ENCODE peak calls at places on chromosome 15, in ten cellular contexts. One of them, this sample, is unnamed. For H3K27me3, the result is how much of the 10 kb centered on the place peaks cover.

GRCh38 chr15:62857411-62857853 is 185.1 kb upstream of the TPM1 start:
- DNase-seq in HCT116: no peak
- DNase-seq in endothelial cell of umbilical vein: no peak
- DNase-seq in NT2/D1: no peak
- DNase-seq in SK-N-SH: no peak
- DNase-seq in HepG2: no peak
- DNase-seq in mammary epithelial cell: peak
- DNase-seq in GM12878: no peak
- DNase-seq in MM.1S: peak
- DNase-seq in neural progenitor cell: no peak
- DNase-seq in this sample: no peak

GRCh38 chr15:84736375-84736774 is 12.0 kb upstream of the ZNF592 start:
- DNase-seq in HCT116: no peak
- DNase-seq in endothelial cell of umbilical vein: no peak
- DNase-seq in NT2/D1: no peak
- DNase-seq in SK-N-SH: no peak
- DNase-seq in HepG2: no peak
- DNase-seq in mammary epithelial cell: no peak
- DNase-seq in GM12878: peak
- DNase-seq in MM.1S: peak
- DNase-seq in neural progenitor cell: no peak
- DNase-seq in this sample: no peak

GRCh38 chr15:85408270-85408746 is 27.9 kb downstream of the AKAP13 start:
- DNase-seq in HCT116: no peak
- DNase-seq in endothelial cell of umbilical vein: no peak
- DNase-seq in NT2/D1: no peak
- DNase-seq in SK-N-SH: no peak
- DNase-seq in HepG2: no peak
- DNase-seq in mammary epithelial cell: no peak
- DNase-seq in GM12878: peak
- DNase-seq in MM.1S: peak
- DNase-seq in neural progenitor cell: no peak
- DNase-seq in this sample: no peak

GRCh38 chr15:64251121-64251520 is 88.3 kb upstream of the PPIB start:
- DNase-seq in HCT116: no peak
- DNase-seq in endothelial cell of umbilical vein: no peak
- DNase-seq in NT2/D1: no peak
- DNase-seq in SK-N-SH: no peak
- DNase-seq in HepG2: no peak
- DNase-seq in mammary epithelial cell: no peak
- DNase-seq in GM12878: no peak
- DNase-seq in MM.1S: no peak
- DNase-seq in neural progenitor cell: no peak
- DNase-seq in this sample: peak

GRCh38 chr15:47066386-47066785 is 650.9 kb upstream of the SEMA6D start:
- DNase-seq in HCT116: no peak
- DNase-seq in endothelial cell of umbilical vein: peak
- DNase-seq in NT2/D1: no peak
- DNase-seq in SK-N-SH: no peak
- DNase-seq in HepG2: no peak
- DNase-seq in mammary epithelial cell: no peak
- DNase-seq in GM12878: no peak
- DNase-seq in MM.1S: no peak
- DNase-seq in neural progenitor cell: no peak
- DNase-seq in this sample: no peak

GRCh38 chr15:25172691-25173090 is 217.9 kb downstream of the SNRPN start:
- DNase-seq in HCT116: no peak
- DNase-seq in endothelial cell of umbilical vein: no peak
- DNase-seq in NT2/D1: no peak
- DNase-seq in SK-N-SH: no peak
- DNase-seq in HepG2: no peak
- DNase-seq in mammary epithelial cell: no peak
- DNase-seq in GM12878: no peak
- DNase-seq in MM.1S: no peak
- DNase-seq in neural progenitor cell: no peak
- DNase-seq in this sample: no peak

GRCh38 chr15:72338617-72339321 is 18.8 kb upstream of the CELF6 start:
- DNase-seq in HCT116: no peak
- DNase-seq in endothelial cell of umbilical vein: no peak
- DNase-seq in NT2/D1: no peak
- DNase-seq in SK-N-SH: no peak
- DNase-seq in HepG2: no peak
- DNase-seq in mammary epithelial cell: no peak
- DNase-seq in GM12878: no peak
- DNase-seq in MM.1S: no peak
- DNase-seq in neural progenitor cell: no peak
- DNase-seq in this sample: peak

GRCh38 chr15:55289011-55289572 is 521 bp downstream of the RAB27A start:
- DNase-seq in HCT116: no peak
- DNase-seq in endothelial cell of umbilical vein: peak
- DNase-seq in NT2/D1: no peak
- DNase-seq in SK-N-SH: no peak
- DNase-seq in HepG2: peak
- DNase-seq in mammary epithelial cell: peak
- DNase-seq in GM12878: no peak
- DNase-seq in MM.1S: peak
- DNase-seq in neural progenitor cell: peak
- DNase-seq in this sample: peak

GRCh38 chr15:57747206-57747605 is 40.7 kb downstream of the POLR2M start:
- DNase-seq in HCT116: no peak
- DNase-seq in endothelial cell of umbilical vein: no peak
- DNase-seq in NT2/D1: no peak
- DNase-seq in SK-N-SH: no peak
- DNase-seq in HepG2: no peak
- DNase-seq in mammary epithelial cell: no peak
- DNase-seq in GM12878: no peak
- DNase-seq in MM.1S: no peak
- DNase-seq in neural progenitor cell: no peak
- DNase-seq in this sample: no peak

GRCh38 chr15:60830479-60830878 is 351.5 kb upstream of the ICE2 start:
- DNase-seq in HCT116: no peak
- DNase-seq in endothelial cell of umbilical vein: no peak
- DNase-seq in NT2/D1: no peak
- DNase-seq in SK-N-SH: no peak
- DNase-seq in HepG2: no peak
- DNase-seq in mammary epithelial cell: no peak
- DNase-seq in GM12878: no peak
- DNase-seq in MM.1S: no peak
- DNase-seq in neural progenitor cell: no peak
- DNase-seq in this sample: peak

GRCh38 chr15:47839233-47839867 is 122.0 kb downstream of the SEMA6D start:
- DNase-seq in HCT116: no peak
- DNase-seq in endothelial cell of umbilical vein: no peak
- DNase-seq in NT2/D1: no peak
- DNase-seq in SK-N-SH: no peak
- DNase-seq in HepG2: no peak
- DNase-seq in mammary epithelial cell: no peak
- DNase-seq in GM12878: no peak
- DNase-seq in MM.1S: no peak
- DNase-seq in neural progenitor cell: no peak
- DNase-seq in this sample: no peak

GRCh38 chr15:97683816-97684215 is 276.7 kb upstream of the ARRDC4 start:
- DNase-seq in HCT116: no peak
- DNase-seq in endothelial cell of umbilical vein: no peak
- DNase-seq in NT2/D1: no peak
- DNase-seq in SK-N-SH: no peak
- DNase-seq in HepG2: no peak
- DNase-seq in mammary epithelial cell: no peak
- DNase-seq in GM12878: no peak
- DNase-seq in MM.1S: no peak
- DNase-seq in neural progenitor cell: no peak
- DNase-seq in this sample: no peak

GRCh38 chr15:77421370-77421700 is 647 bp downstream of the HMG20A start:
- DNase-seq in HCT116: no peak
- DNase-seq in endothelial cell of umbilical vein: peak
- DNase-seq in NT2/D1: no peak
- DNase-seq in SK-N-SH: peak
- DNase-seq in HepG2: peak
- DNase-seq in mammary epithelial cell: peak
- DNase-seq in GM12878: no peak
- DNase-seq in MM.1S: peak
- DNase-seq in neural progenitor cell: peak
- DNase-seq in this sample: peak
- H3K9ac ChIP-seq in HCT116: peak
- H3K9ac ChIP-seq in endothelial cell of umbilical vein: peak
- H3K9ac ChIP-seq in NT2/D1: peak
- H3K9ac ChIP-seq in SK-N-SH: peak
- H3K9ac ChIP-seq in HepG2: peak
- H3K9ac ChIP-seq in mammary epithelial cell: peak
- H3K9ac ChIP-seq in GM12878: peak
- H3K9ac ChIP-seq in MM.1S: peak
- H3K9ac ChIP-seq in neural progenitor cell: peak
- H3K9ac ChIP-seq in this sample: peak

DNA sequence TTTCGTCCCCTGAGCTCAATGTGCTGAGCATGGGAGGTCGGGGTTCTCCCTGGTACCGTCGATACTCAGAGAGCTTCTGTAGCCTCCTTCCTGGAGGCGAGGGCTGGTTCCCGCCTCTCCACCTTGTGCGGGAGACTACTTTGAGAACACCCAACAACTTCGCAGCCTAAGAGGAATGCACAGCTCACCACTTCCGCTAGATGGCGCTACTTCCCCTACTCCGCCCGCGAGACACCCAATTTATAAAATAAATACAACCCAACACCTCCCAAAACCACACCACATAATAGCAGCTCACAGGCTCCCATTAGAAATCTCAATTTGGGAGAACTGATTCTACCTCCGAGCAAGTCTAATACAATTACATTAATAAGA is 1.2 kb downstream of the RGMA start:
- DNase-seq in HCT116: peak
- DNase-seq in endothelial cell of umbilical vein: peak
- DNase-seq in NT2/D1: peak
- DNase-seq in SK-N-SH: peak
- DNase-seq in HepG2: peak
- DNase-seq in mammary epithelial cell: peak
- DNase-seq in GM12878: peak
- DNase-seq in MM.1S: peak
- DNase-seq in neural progenitor cell: peak
- DNase-seq in this sample: peak
- H3K27me3 ChIP-seq in HCT116: under half
- H3K27me3 ChIP-seq in endothelial cell of umbilical vein: under half
- H3K27me3 ChIP-seq in NT2/D1: half or more
- H3K27me3 ChIP-seq in SK-N-SH: under half
- H3K27me3 ChIP-seq in HepG2: half or more
- H3K27me3 ChIP-seq in mammary epithelial cell: under half
- H3K27me3 ChIP-seq in GM12878: under half
- H3K27me3 ChIP-seq in MM.1S: under half
- H3K27me3 ChIP-seq in neural progenitor cell: under half
- H3K27me3 ChIP-seq in this sample: under half

DNA sequence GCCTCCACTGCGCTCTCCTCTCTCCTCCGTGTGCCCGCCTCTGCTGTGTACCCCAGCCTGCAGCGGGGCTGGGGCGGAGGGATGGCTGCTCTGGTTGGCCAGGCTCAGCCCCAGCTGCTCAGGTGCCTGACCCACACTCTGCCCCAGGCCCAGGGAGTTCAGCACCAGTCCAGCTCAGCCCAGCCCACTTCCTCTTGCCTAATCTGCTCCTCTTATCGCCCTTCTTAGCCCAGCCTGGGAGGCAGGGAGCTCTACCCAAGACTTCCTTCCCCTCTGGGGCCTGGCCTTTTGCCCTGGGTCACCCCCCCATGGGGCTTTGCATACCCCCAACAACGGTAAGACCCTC is 1.1 kb upstream of the PLCB2 start:
- DNase-seq in HCT116: no peak
- DNase-seq in endothelial cell of umbilical vein: no peak
- DNase-seq in NT2/D1: no peak
- DNase-seq in SK-N-SH: no peak
- DNase-seq in HepG2: no peak
- DNase-seq in mammary epithelial cell: no peak
- DNase-seq in GM12878: no peak
- DNase-seq in MM.1S: no peak
- DNase-seq in neural progenitor cell: no peak
- DNase-seq in this sample: no peak
- H3K9ac ChIP-seq in HCT116: no peak
- H3K9ac ChIP-seq in endothelial cell of umbilical vein: no peak
- H3K9ac ChIP-seq in NT2/D1: no peak
- H3K9ac ChIP-seq in SK-N-SH: no peak
- H3K9ac ChIP-seq in HepG2: no peak
- H3K9ac ChIP-seq in mammary epithelial cell: no peak
- H3K9ac ChIP-seq in GM12878: peak
- H3K9ac ChIP-seq in MM.1S: no peak
- H3K9ac ChIP-seq in neural progenitor cell: no peak
- H3K9ac ChIP-seq in this sample: no peak

GRCh38 chr15:31004220-31004733 is 12.8 kb upstream of the MTMR10 start:
- DNase-seq in HCT116: no peak
- DNase-seq in endothelial cell of umbilical vein: peak
- DNase-seq in NT2/D1: peak
- DNase-seq in SK-N-SH: no peak
- DNase-seq in HepG2: no peak
- DNase-seq in mammary epithelial cell: no peak
- DNase-seq in GM12878: peak
- DNase-seq in MM.1S: peak
- DNase-seq in neural progenitor cell: peak
- DNase-seq in this sample: no peak

GRCh38 chr15:30999729-31000128 is 8.3 kb upstream of the MTMR10 start:
- DNase-seq in HCT116: no peak
- DNase-seq in endothelial cell of umbilical vein: no peak
- DNase-seq in NT2/D1: no peak
- DNase-seq in SK-N-SH: no peak
- DNase-seq in HepG2: no peak
- DNase-seq in mammary epithelial cell: no peak
- DNase-seq in GM12878: no peak
- DNase-seq in MM.1S: no peak
- DNase-seq in neural progenitor cell: no peak
- DNase-seq in this sample: no peak

GRCh38 chr15:30997270-30997669 is 5.8 kb upstream of the MTMR10 start:
- DNase-seq in HCT116: no peak
- DNase-seq in endothelial cell of umbilical vein: no peak
- DNase-seq in NT2/D1: no peak
- DNase-seq in SK-N-SH: no peak
- DNase-seq in HepG2: no peak
- DNase-seq in mammary epithelial cell: peak
- DNase-seq in GM12878: no peak
- DNase-seq in MM.1S: no peak
- DNase-seq in neural progenitor cell: no peak
- DNase-seq in this sample: no peak

GRCh38 chr15:31005660-31006059 is 14.2 kb upstream of the MTMR10 start:
- DNase-seq in HCT116: no peak
- DNase-seq in endothelial cell of umbilical vein: no peak
- DNase-seq in NT2/D1: no peak
- DNase-seq in SK-N-SH: no peak
- DNase-seq in HepG2: no peak
- DNase-seq in mammary epithelial cell: no peak
- DNase-seq in GM12878: peak
- DNase-seq in MM.1S: no peak
- DNase-seq in neural progenitor cell: no peak
- DNase-seq in this sample: no peak

GRCh38 chr15:31001702-31002101 is 10.3 kb upstream of the MTMR10 start:
- DNase-seq in HCT116: no peak
- DNase-seq in endothelial cell of umbilical vein: no peak
- DNase-seq in NT2/D1: no peak
- DNase-seq in SK-N-SH: no peak
- DNase-seq in HepG2: no peak
- DNase-seq in mammary epithelial cell: peak
- DNase-seq in GM12878: no peak
- DNase-seq in MM.1S: no peak
- DNase-seq in neural progenitor cell: no peak
- DNase-seq in this sample: no peak
- H3K27me3 ChIP-seq in HCT116: under half
- H3K27me3 ChIP-seq in endothelial cell of umbilical vein: under half
- H3K27me3 ChIP-seq in NT2/D1: under half
- H3K27me3 ChIP-seq in SK-N-SH: under half
- H3K27me3 ChIP-seq in HepG2: under half
- H3K27me3 ChIP-seq in mammary epithelial cell: under half
- H3K27me3 ChIP-seq in GM12878: under half
- H3K27me3 ChIP-seq in MM.1S: under half
- H3K27me3 ChIP-seq in neural progenitor cell: under half
- H3K27me3 ChIP-seq in this sample: under half